ENCODE peak calls at places on chromosomes 7 and 10, in five cellular contexts. One of them, this sample, is unnamed.

GRCh38 chr7:141483044-141483443 is 68.2 kb upstream of the AGK start:
- DNase-seq in H1: no peak
- DNase-seq in mesenchymal stem cell: no peak
- DNase-seq in IMR-90: no peak
- DNase-seq in neuronal stem cell: no peak
- DNase-seq in this sample: no peak

GRCh38 chr7:111357691-111358090 is 204.6 kb downstream of the IMMP2L start:
- DNase-seq in H1: no peak
- DNase-seq in mesenchymal stem cell: peak
- DNase-seq in IMR-90: peak
- DNase-seq in neuronal stem cell: no peak
- DNase-seq in this sample: no peak

GRCh38 chr10:11798862-11799735 is 24.1 kb upstream of the PROSER2 start:
- DNase-seq in H1: no peak
- DNase-seq in mesenchymal stem cell: no peak
- DNase-seq in IMR-90: no peak
- DNase-seq in neuronal stem cell: no peak
- DNase-seq in this sample: peak

GRCh38 chr7:23956769-23957556 is 246.9 kb downstream of the STK31 start:
- DNase-seq in H1: no peak
- DNase-seq in mesenchymal stem cell: peak
- DNase-seq in IMR-90: peak
- DNase-seq in neuronal stem cell: no peak
- DNase-seq in this sample: peak

GRCh38 chr7:113087278-113087998 is 811 bp upstream of the GPR85 start:
- DNase-seq in H1: no peak
- DNase-seq in mesenchymal stem cell: peak
- DNase-seq in IMR-90: peak
- DNase-seq in neuronal stem cell: no peak
- DNase-seq in this sample: peak

GRCh38 chr10:7094781-7095180 is 316.1 kb downstream of the SFMBT2 start:
- DNase-seq in H1: no peak
- DNase-seq in mesenchymal stem cell: peak
- DNase-seq in IMR-90: peak
- DNase-seq in neuronal stem cell: no peak
- DNase-seq in this sample: no peak

GRCh38 chr7:41487229-41487861 is 215.5 kb downstream of the INHBA start:
- DNase-seq in H1: no peak
- DNase-seq in mesenchymal stem cell: no peak
- DNase-seq in IMR-90: no peak
- DNase-seq in neuronal stem cell: no peak
- DNase-seq in this sample: no peak

GRCh38 chr10:123413353-123413752 is 252.8 kb upstream of the GPR26 start:
- DNase-seq in H1: no peak
- DNase-seq in mesenchymal stem cell: no peak
- DNase-seq in IMR-90: no peak
- DNase-seq in neuronal stem cell: no peak
- DNase-seq in this sample: no peak

GRCh38 chr7:75889223-75889825 is 10.5 kb downstream of the RHBDD2 start:
- DNase-seq in H1: no peak
- DNase-seq in mesenchymal stem cell: no peak
- DNase-seq in IMR-90: no peak
- DNase-seq in neuronal stem cell: no peak
- DNase-seq in this sample: no peak

GRCh38 chr10:123930340-123931001 is 38.9 kb upstream of the CPXM2 start:
- DNase-seq in H1: no peak
- DNase-seq in mesenchymal stem cell: no peak
- DNase-seq in IMR-90: peak
- DNase-seq in neuronal stem cell: no peak
- DNase-seq in this sample: no peak

GRCh38 chr7:102830206-102830605 is 81.4 kb downstream of the FAM185A start:
- DNase-seq in H1: no peak
- DNase-seq in mesenchymal stem cell: peak
- DNase-seq in IMR-90: peak
- DNase-seq in neuronal stem cell: no peak
- DNase-seq in this sample: no peak

GRCh38 chr7:116528008-116528789 is 3.4 kb downstream of the CAV1 start:
- DNase-seq in H1: no peak
- DNase-seq in mesenchymal stem cell: peak
- DNase-seq in IMR-90: peak
- DNase-seq in neuronal stem cell: no peak
- DNase-seq in this sample: peak

GRCh38 chr7:28419717-28420116 is 7.4 kb downstream of the CREB5 start:
- DNase-seq in H1: no peak
- DNase-seq in mesenchymal stem cell: peak
- DNase-seq in IMR-90: peak
- DNase-seq in neuronal stem cell: no peak
- DNase-seq in this sample: no peak

GRCh38 chr10:73096041-73096451 is 620 bp downstream of the P4HA1 start:
- DNase-seq in H1: peak
- DNase-seq in mesenchymal stem cell: peak
- DNase-seq in IMR-90: peak
- DNase-seq in neuronal stem cell: no peak
- DNase-seq in this sample: peak

GRCh38 chr10:93160829-93161228 is 87.1 kb downstream of the CYP26A1 start:
- DNase-seq in H1: no peak
- DNase-seq in mesenchymal stem cell: peak
- DNase-seq in IMR-90: peak
- DNase-seq in neuronal stem cell: no peak
- DNase-seq in this sample: no peak
- H3K4ac ChIP-seq in H1: no peak
- H3K4ac ChIP-seq in mesenchymal stem cell: no peak
- H3K4ac ChIP-seq in IMR-90: no peak
- H3K4ac ChIP-seq in neuronal stem cell: no peak
- H3K4ac ChIP-seq in this sample: no peak

GRCh38 chr7:19080076-19080475 is 37.4 kb downstream of the TWIST1 start:
- DNase-seq in H1: no peak
- DNase-seq in mesenchymal stem cell: no peak
- DNase-seq in IMR-90: no peak
- DNase-seq in neuronal stem cell: no peak
- DNase-seq in this sample: peak
- H3K4ac ChIP-seq in H1: no peak
- H3K4ac ChIP-seq in mesenchymal stem cell: no peak
- H3K4ac ChIP-seq in IMR-90: no peak
- H3K4ac ChIP-seq in neuronal stem cell: no peak
- H3K4ac ChIP-seq in this sample: no peak

DNA sequence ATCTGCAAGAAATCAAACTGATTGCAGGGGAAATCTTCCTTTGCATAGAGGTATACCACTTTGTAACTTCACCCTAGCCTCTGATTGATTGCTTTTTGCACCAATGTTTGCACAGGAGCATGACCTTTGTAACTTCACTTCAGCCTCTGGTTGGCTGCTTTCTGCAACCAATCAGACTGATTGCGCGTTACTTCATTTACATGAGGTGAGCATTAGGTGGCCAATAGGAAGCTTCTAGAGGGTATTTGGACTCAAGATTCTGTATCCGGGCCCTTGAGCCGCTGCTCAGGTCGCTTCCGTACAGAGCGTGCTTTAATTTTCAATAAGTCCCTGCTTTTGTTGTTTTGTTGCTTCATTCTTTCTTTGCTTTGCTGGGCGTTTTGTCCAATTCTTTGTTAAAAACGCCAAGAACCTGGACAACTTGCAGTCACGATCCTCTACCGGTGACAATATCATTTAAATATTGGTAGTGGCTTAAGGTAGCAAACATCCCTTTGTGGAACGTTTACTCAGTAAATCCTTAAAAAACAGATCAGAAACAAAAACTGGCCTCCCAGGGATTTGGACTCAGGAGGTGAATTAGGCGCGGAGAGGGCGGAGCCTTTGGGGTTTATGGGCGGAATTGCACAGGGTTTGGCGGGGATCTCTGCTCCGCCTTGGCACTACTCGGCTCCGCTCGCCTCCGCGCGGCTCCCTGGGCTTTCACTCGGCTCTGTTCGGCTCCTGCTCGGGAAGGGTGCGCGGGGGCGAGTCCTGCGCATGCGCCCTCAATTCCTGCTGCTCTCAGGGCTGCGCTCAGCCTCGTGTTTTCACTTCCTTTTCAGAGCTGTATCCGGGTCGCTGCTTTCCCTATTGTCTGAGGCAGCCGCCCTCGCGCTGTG is at the start of gene PHF14:
- DNase-seq in H1: peak
- DNase-seq in mesenchymal stem cell: peak
- DNase-seq in IMR-90: peak
- DNase-seq in neuronal stem cell: peak
- DNase-seq in this sample: peak
- H3K4ac ChIP-seq in H1: peak
- H3K4ac ChIP-seq in mesenchymal stem cell: peak
- H3K4ac ChIP-seq in IMR-90: peak
- H3K4ac ChIP-seq in neuronal stem cell: no peak
- H3K4ac ChIP-seq in this sample: peak

GRCh38 chr10:126841341-126841902 is 63.8 kb upstream of the DOCK1 start:
- DNase-seq in H1: no peak
- DNase-seq in mesenchymal stem cell: no peak
- DNase-seq in IMR-90: no peak
- DNase-seq in neuronal stem cell: no peak
- DNase-seq in this sample: no peak

GRCh38 chr10:126842356-126842755 is 62.9 kb upstream of the DOCK1 start:
- DNase-seq in H1: no peak
- DNase-seq in mesenchymal stem cell: no peak
- DNase-seq in IMR-90: no peak
- DNase-seq in neuronal stem cell: no peak
- DNase-seq in this sample: no peak

GRCh38 chr10:126842836-126843235 is 62.4 kb upstream of the DOCK1 start:
- DNase-seq in H1: no peak
- DNase-seq in mesenchymal stem cell: no peak
- DNase-seq in IMR-90: no peak
- DNase-seq in neuronal stem cell: no peak
- DNase-seq in this sample: peak

GRCh38 chr10:126844406-126844805 is 60.8 kb upstream of the DOCK1 start:
- DNase-seq in H1: no peak
- DNase-seq in mesenchymal stem cell: peak
- DNase-seq in IMR-90: no peak
- DNase-seq in neuronal stem cell: no peak
- DNase-seq in this sample: peak

GRCh38 chr10:126843299-126843934 is 61.8 kb upstream of the DOCK1 start:
- DNase-seq in H1: no peak
- DNase-seq in mesenchymal stem cell: no peak
- DNase-seq in IMR-90: no peak
- DNase-seq in neuronal stem cell: no peak
- DNase-seq in this sample: no peak
- H3K4ac ChIP-seq in H1: no peak
- H3K4ac ChIP-seq in mesenchymal stem cell: no peak
- H3K4ac ChIP-seq in IMR-90: no peak
- H3K4ac ChIP-seq in neuronal stem cell: no peak
- H3K4ac ChIP-seq in this sample: no peak

GRCh38 chr7:157432957-157433576 is 96.3 kb downstream of the DNAJB6 start:
- DNase-seq in H1: peak
- DNase-seq in mesenchymal stem cell: peak
- DNase-seq in IMR-90: peak
- DNase-seq in neuronal stem cell: peak
- DNase-seq in this sample: no peak

GRCh38 chr7:157436076-157436475 is 99.3 kb downstream of the DNAJB6 start:
- DNase-seq in H1: no peak
- DNase-seq in mesenchymal stem cell: no peak
- DNase-seq in IMR-90: no peak
- DNase-seq in neuronal stem cell: no peak
- DNase-seq in this sample: no peak

GRCh38 chr7:157434231-157434630 is 97.4 kb downstream of the DNAJB6 start:
- DNase-seq in H1: peak
- DNase-seq in mesenchymal stem cell: no peak
- DNase-seq in IMR-90: no peak
- DNase-seq in neuronal stem cell: no peak
- DNase-seq in this sample: no peak

GRCh38 chr7:157433628-157434027 is 96.8 kb downstream of the DNAJB6 start:
- DNase-seq in H1: peak
- DNase-seq in mesenchymal stem cell: no peak
- DNase-seq in IMR-90: no peak
- DNase-seq in neuronal stem cell: no peak
- DNase-seq in this sample: no peak

GRCh38 chr7:157434701-157435100 is 97.9 kb downstream of the DNAJB6 start:
- DNase-seq in H1: peak
- DNase-seq in mesenchymal stem cell: no peak
- DNase-seq in IMR-90: no peak
- DNase-seq in neuronal stem cell: no peak
- DNase-seq in this sample: no peak
- H3K4ac ChIP-seq in H1: no peak
- H3K4ac ChIP-seq in mesenchymal stem cell: no peak
- H3K4ac ChIP-seq in IMR-90: no peak
- H3K4ac ChIP-seq in neuronal stem cell: no peak
- H3K4ac ChIP-seq in this sample: no peak

GRCh38 chr10:97684866-97685394 is 2.1 kb downstream of the AVPI1 start:
- DNase-seq in H1: no peak
- DNase-seq in mesenchymal stem cell: peak
- DNase-seq in IMR-90: peak
- DNase-seq in neuronal stem cell: no peak
- DNase-seq in this sample: no peak

GRCh38 chr10:97685395-97685958 is 1.6 kb downstream of the AVPI1 start:
- DNase-seq in H1: no peak
- DNase-seq in mesenchymal stem cell: peak
- DNase-seq in IMR-90: peak
- DNase-seq in neuronal stem cell: no peak
- DNase-seq in this sample: peak

GRCh38 chr10:97687785-97688781 is 1.0 kb upstream of the AVPI1 start:
- DNase-seq in H1: no peak
- DNase-seq in mesenchymal stem cell: peak
- DNase-seq in IMR-90: peak
- DNase-seq in neuronal stem cell: no peak
- DNase-seq in this sample: no peak

GRCh38 chr10:97686301-97686961 is 610 bp downstream of the AVPI1 start:
- DNase-seq in H1: no peak
- DNase-seq in mesenchymal stem cell: no peak
- DNase-seq in IMR-90: no peak
- DNase-seq in neuronal stem cell: no peak
- DNase-seq in this sample: no peak

GRCh38 chr10:97686962-97687784 is at the start of gene AVPI1:
- DNase-seq in H1: peak
- DNase-seq in mesenchymal stem cell: peak
- DNase-seq in IMR-90: peak
- DNase-seq in neuronal stem cell: peak
- DNase-seq in this sample: peak
- H3K4ac ChIP-seq in H1: peak
- H3K4ac ChIP-seq in mesenchymal stem cell: peak
- H3K4ac ChIP-seq in IMR-90: peak
- H3K4ac ChIP-seq in neuronal stem cell: no peak
- H3K4ac ChIP-seq in this sample: no peak

GRCh38 chr7:138656952-138657351 is 44.2 kb downstream of the SVOPL start:
- DNase-seq in H1: no peak
- DNase-seq in mesenchymal stem cell: no peak
- DNase-seq in IMR-90: no peak
- DNase-seq in neuronal stem cell: no peak
- DNase-seq in this sample: no peak
- H3K4ac ChIP-seq in H1: no peak
- H3K4ac ChIP-seq in mesenchymal stem cell: no peak
- H3K4ac ChIP-seq in IMR-90: no peak
- H3K4ac ChIP-seq in neuronal stem cell: no peak
- H3K4ac ChIP-seq in this sample: no peak

GRCh38 chr7:130486963-130487324 is 4.9 kb upstream of the MEST start:
- DNase-seq in H1: no peak
- DNase-seq in mesenchymal stem cell: no peak
- DNase-seq in IMR-90: no peak
- DNase-seq in neuronal stem cell: no peak
- DNase-seq in this sample: peak
- H3K4ac ChIP-seq in H1: no peak
- H3K4ac ChIP-seq in mesenchymal stem cell: peak
- H3K4ac ChIP-seq in IMR-90: no peak
- H3K4ac ChIP-seq in neuronal stem cell: no peak
- H3K4ac ChIP-seq in this sample: peak

GRCh38 chr10:373015-373414 is 237.8 kb downstream of the ZMYND11 start:
- DNase-seq in H1: no peak
- DNase-seq in mesenchymal stem cell: peak
- DNase-seq in IMR-90: peak
- DNase-seq in neuronal stem cell: no peak
- DNase-seq in this sample: no peak
- H3K4ac ChIP-seq in H1: no peak
- H3K4ac ChIP-seq in mesenchymal stem cell: no peak
- H3K4ac ChIP-seq in IMR-90: peak
- H3K4ac ChIP-seq in neuronal stem cell: no peak
- H3K4ac ChIP-seq in this sample: no peak

GRCh38 chr7:137093198-137093597 is 224.7 kb downstream of the CHRM2 start:
- DNase-seq in H1: no peak
- DNase-seq in mesenchymal stem cell: no peak
- DNase-seq in IMR-90: no peak
- DNase-seq in neuronal stem cell: no peak
- DNase-seq in this sample: no peak
- H3K4ac ChIP-seq in H1: no peak
- H3K4ac ChIP-seq in mesenchymal stem cell: no peak
- H3K4ac ChIP-seq in IMR-90: peak
- H3K4ac ChIP-seq in neuronal stem cell: no peak
- H3K4ac ChIP-seq in this sample: no peak